ENCODE peak calls at places on chromosomes 2 and 18, in seven cellular contexts. M is RCC 7860, E is A172, H is neural crest cell, T is left cardiac atrium, J is adrenal gland, F is type B pancreatic cell. C is an unnamed sample.

GRCh38 chr18:36411745-36412168 is 114.2 kb downstream of the FHOD3 start:
- DNase-seq in M (peak; percentile 33), E (peak; percentile 52), H (no peak), T (no peak), J (no peak), F (no peak), C (peak; percentile 20)

GRCh38 chr2:46239847-46240181 is 57.4 kb upstream of the EPAS1 start:
- DNase-seq in M (no peak), E (no peak), H (no peak), T (no peak), J (no peak), F (no peak), C (no peak)

GRCh38 chr2:31729442-31730092 is 148.8 kb upstream of the SRD5A2 start:
- DNase-seq in M (peak; percentile 23), E (peak; percentile 29), H (no peak), T (no peak), J (no peak), F (no peak), C (peak; percentile 20)

GRCh38 chr2:9547272-9547991 is 8.2 kb downstream of the ADAM17 start:
- DNase-seq in M (no peak), E (peak; percentile 53), H (no peak), T (no peak), J (no peak), F (no peak), C (no peak)

GRCh38 chr2:111702119-111702808 is 181.7 kb downstream of the ANAPC1 start:
- DNase-seq in M (peak; percentile 18), E (peak; percentile 76), H (peak; percentile 61), T (peak; percentile 39), J (peak; percentile 63), F (peak; percentile 64), C (no peak)

GRCh38 chr2:37349376-37349775 is 4.9 kb downstream of the QPCT start:
- DNase-seq in M (no peak), E (no peak), H (no peak), T (no peak), J (no peak), F (no peak), C (no peak)

GRCh38 chr2:133503323-133503722 is 64.9 kb downstream of the NCKAP5 start:
- DNase-seq in M (no peak), E (no peak), H (no peak), T (no peak), J (no peak), F (no peak), C (no peak)

GRCh38 chr2:99881901-99882591 is 260.3 kb downstream of the AFF3 start:
- DNase-seq in M (peak; percentile 93), E (peak; percentile 93), H (no peak), T (no peak), J (no peak), F (no peak), C (peak; percentile 37)

GRCh38 chr2:20135631-20136050 is 84.2 kb upstream of the LAPTM4A start:
- DNase-seq in M (peak; percentile 41), E (peak; percentile 67), H (peak; percentile 70), T (peak; percentile 67), J (peak; percentile 66), F (no peak), C (peak; percentile 12)

GRCh38 chr2:45962522-45962921 is 311.0 kb downstream of the PRKCE start:
- DNase-seq in M (peak; percentile 62), E (peak; percentile 52), H (no peak), T (peak; percentile 78), J (peak; percentile 87), F (no peak), C (peak; percentile 2)

GRCh38 chr2:11696736-11697102 is 26.7 kb upstream of the NTSR2 start:
- DNase-seq in M (no peak), E (no peak), H (no peak), T (no peak), J (no peak), F (no peak), C (no peak)

GRCh38 chr2:20012282-20013060 is at the start of gene MATN3:
- DNase-seq in M (no peak), E (peak; percentile 37), H (peak; percentile 37), T (peak; percentile 54), J (peak; percentile 33), F (peak; percentile 70), C (no peak)

GRCh38 chr2:100643906-100644501 is 81.2 kb downstream of the PDCL3 start:
- DNase-seq in M (no peak), E (no peak), H (no peak), T (no peak), J (no peak), F (no peak), C (no peak)

GRCh38 chr18:9708057-9708881 is at the start of gene RAB31:
- DNase-seq in M (no peak), E (no peak), H (peak; percentile 40), T (peak; percentile 89), J (peak; percentile 90), F (no peak), C (no peak)

GRCh38 chr2:174771631-174772491 is 7.6 kb upstream of the CHRNA1 start:
- DNase-seq in M (peak; percentile 58), E (peak; percentile 81), H (peak; percentile 75), T (peak; percentile 85), J (peak; percentile 83), F (peak; percentile 82), C (peak; percentile 35)

GRCh38 chr2:74762789-74763188 is 71.1 kb upstream of the HK2 start:
- DNase-seq in M (no peak), E (no peak), H (no peak), T (no peak), J (no peak), F (no peak), C (no peak)

GRCh38 chr2:208311954-208312353 is 45.9 kb downstream of the PIKFYVE start:
- DNase-seq in M (no peak), E (no peak), H (no peak), T (no peak), J (no peak), F (no peak), C (no peak)

GRCh38 chr2:28251337-28251736 is 141.3 kb upstream of the FOSL2 start:
- DNase-seq in M (no peak), E (no peak), H (no peak), T (no peak), J (no peak), F (no peak), C (no peak)

GRCh38 chr2:121804340-121804739 is 48.9 kb downstream of the TSN start:
- DNase-seq in M (peak; percentile 62), E (peak; percentile 24), H (no peak), T (no peak), J (no peak), F (no peak), C (peak; percentile 78)

C was measured in NCI-H1105.